ENCODE peak calls at places on chromosomes 16 and 17, in six cellular contexts. V is Right ventricle myocardium superior, Z is NCI-H187, T is coronary artery, L is HTR-8/SVneo, J is astrocyte of the spinal cord. Q is an unnamed sample.

GRCh38 chr16:7268182-7268581 is 64.5 kb upstream of the RBFOX1 start:
- DNase-seq in V (no peak), Z (peak; percentile 2), T (no peak), L (no peak), J (no peak), Q (peak; percentile 13)

GRCh38 chr16:30741461-30741914 is 6.7 kb upstream of the PHKG2 start:
- DNase-seq in V (no peak), Z (no peak), T (no peak), L (peak; percentile 85), J (peak; percentile 84), Q (peak; percentile 37)

GRCh38 chr16:11032922-11033291 is 88.5 kb downstream of the CLEC16A start:
- DNase-seq in V (peak; percentile 56), Z (no peak), T (peak; percentile 75), L (no peak), J (peak; percentile 41), Q (no peak)

GRCh38 chr17:47728214-47728877 is 4.7 kb upstream of the TBX21 start:
- DNase-seq in V (no peak), Z (no peak), T (no peak), L (no peak), J (no peak), Q (no peak)

GRCh38 chr17:42276609-42277341 is 584 bp upstream of the STAT5B start:
- DNase-seq in V (peak; percentile 84), Z (no peak), T (no peak), L (no peak), J (peak; percentile 83), Q (peak; percentile 81)

GRCh38 chr16:19114359-19115147 is 789 bp downstream of the ITPRIPL2 start:
- DNase-seq in V (peak; percentile 74), Z (no peak), T (peak; percentile 84), L (no peak), J (peak; percentile 72), Q (no peak)

GRCh38 chr17:75688209-75688771 is 21.2 kb downstream of the SAP30BP start:
- DNase-seq in V (no peak), Z (no peak), T (no peak), L (no peak), J (no peak), Q (no peak)

GRCh38 chr17:62791235-62792121 is 16.6 kb downstream of the MARCHF10 start:
- DNase-seq in V (no peak), Z (no peak), T (no peak), L (peak; percentile 59), J (peak; percentile 95), Q (peak; percentile 83)

GRCh38 chr16:66690106-66690847 is 6.3 kb downstream of the CMTM4 start:
- DNase-seq in V (no peak), Z (no peak), T (no peak), L (no peak), J (no peak), Q (no peak)

GRCh38 chr16:74850027-74850426 is 75.4 kb upstream of the FA2H start:
- DNase-seq in V (no peak), Z (no peak), T (no peak), L (no peak), J (no peak), Q (no peak)

GRCh38 chr16:74455213-74455612 is 33.9 kb upstream of the CLEC18B start:
- DNase-seq in V (no peak), Z (no peak), T (no peak), L (no peak), J (peak; percentile 86), Q (no peak)

GRCh38 chr17:50346313-50347086 is 574 bp downstream of the XYLT2 start:
- DNase-seq in V (peak; percentile 67), Z (no peak), T (no peak), L (peak; percentile 53), J (no peak), Q (peak; percentile 18)

GRCh38 chr17:60398227-60398959 is 6.5 kb upstream of the USP32 start:
- DNase-seq in V (no peak), Z (no peak), T (no peak), L (no peak), J (no peak), Q (no peak)

GRCh38 chr17:59513934-59514841 is 51.2 kb upstream of the DHX40 start:
- DNase-seq in V (peak; percentile 93), Z (peak; percentile 88), T (no peak), L (no peak), J (peak; percentile 64), Q (peak; percentile 88)

GRCh38 chr16:500699-501098 is 26.8 kb upstream of the CAPN15 start:
- DNase-seq in V (peak; percentile 74), Z (no peak), T (no peak), L (no peak), J (no peak), Q (no peak)

GRCh38 chr17:65920996-65921395 is 270.9 kb downstream of the CEP112 start:
- DNase-seq in V (no peak), Z (no peak), T (no peak), L (no peak), J (no peak), Q (no peak)

Q was measured in H4.